ENCODE peak calls at places on chromosomes 12 and 14, in four cellular contexts. Q is coronary artery; D is CD4-positive, alpha-beta T cell; R is GM13976. K is an unnamed sample.

GRCh38 chr12:16606201-16606849 is 363 bp upstream of the LMO3 start:
- DNase-seq in Q (no peak), D (no peak), R (peak; percentile 38), K (peak; percentile 23)

GRCh38 chr12:93223440-93224426 is 154.0 kb upstream of the NUDT4 start:
- DNase-seq in Q (no peak), D (no peak), R (no peak), K (no peak)

GRCh38 chr12:97862072-97862471 is 399.5 kb downstream of the RMST start:
- DNase-seq in Q (no peak), D (no peak), R (no peak), K (no peak)

GRCh38 chr14:79840068-79840467 is 371.2 kb downstream of the DIO2 start:
- DNase-seq in Q (no peak), D (no peak), R (no peak), K (no peak)

GRCh38 chr12:50647031-50647430 is 116.9 kb upstream of the ATF1 start:
- DNase-seq in Q (no peak), D (no peak), R (no peak), K (no peak)

GRCh38 chr12:718756-719138 is 33.6 kb upstream of the WNK1 start:
- DNase-seq in Q (no peak), D (no peak), R (no peak), K (no peak)

GRCh38 chr12:4849024-4849594 is 60.6 kb upstream of the KCNA1 start:
- DNase-seq in Q (no peak), D (no peak), R (peak; percentile 70), K (peak; percentile 48)

GRCh38 chr12:57522887-57523705 is 472 bp downstream of the MBD6 start:
- DNase-seq in Q (peak; percentile 86), D (peak; percentile 36), R (no peak), K (no peak)

GRCh38 chr14:39860837-39861236 is 428.6 kb upstream of the FBXO33 start:
- DNase-seq in Q (no peak), D (no peak), R (no peak), K (no peak)

GRCh38 chr14:67387195-67387594 is 24.8 kb downstream of the PLEK2 start:
- DNase-seq in Q (no peak), D (no peak), R (no peak), K (no peak)

GRCh38 chr12:123530683-123531082 is 2.8 kb downstream of the RILPL1 start:
- DNase-seq in Q (no peak), D (no peak), R (no peak), K (no peak)

GRCh38 chr12:123532808-123533649 is 490 bp downstream of the RILPL1 start:
- DNase-seq in Q (no peak), D (no peak), R (peak; percentile 55), K (no peak)

GRCh38 chr12:123532021-123532420 is 1.5 kb downstream of the RILPL1 start:
- DNase-seq in Q (no peak), D (no peak), R (peak; percentile 46), K (peak; percentile 56)

GRCh38 chr12:123531091-123531490 is 2.4 kb downstream of the RILPL1 start:
- DNase-seq in Q (no peak), D (no peak), R (no peak), K (no peak)

DNA sequence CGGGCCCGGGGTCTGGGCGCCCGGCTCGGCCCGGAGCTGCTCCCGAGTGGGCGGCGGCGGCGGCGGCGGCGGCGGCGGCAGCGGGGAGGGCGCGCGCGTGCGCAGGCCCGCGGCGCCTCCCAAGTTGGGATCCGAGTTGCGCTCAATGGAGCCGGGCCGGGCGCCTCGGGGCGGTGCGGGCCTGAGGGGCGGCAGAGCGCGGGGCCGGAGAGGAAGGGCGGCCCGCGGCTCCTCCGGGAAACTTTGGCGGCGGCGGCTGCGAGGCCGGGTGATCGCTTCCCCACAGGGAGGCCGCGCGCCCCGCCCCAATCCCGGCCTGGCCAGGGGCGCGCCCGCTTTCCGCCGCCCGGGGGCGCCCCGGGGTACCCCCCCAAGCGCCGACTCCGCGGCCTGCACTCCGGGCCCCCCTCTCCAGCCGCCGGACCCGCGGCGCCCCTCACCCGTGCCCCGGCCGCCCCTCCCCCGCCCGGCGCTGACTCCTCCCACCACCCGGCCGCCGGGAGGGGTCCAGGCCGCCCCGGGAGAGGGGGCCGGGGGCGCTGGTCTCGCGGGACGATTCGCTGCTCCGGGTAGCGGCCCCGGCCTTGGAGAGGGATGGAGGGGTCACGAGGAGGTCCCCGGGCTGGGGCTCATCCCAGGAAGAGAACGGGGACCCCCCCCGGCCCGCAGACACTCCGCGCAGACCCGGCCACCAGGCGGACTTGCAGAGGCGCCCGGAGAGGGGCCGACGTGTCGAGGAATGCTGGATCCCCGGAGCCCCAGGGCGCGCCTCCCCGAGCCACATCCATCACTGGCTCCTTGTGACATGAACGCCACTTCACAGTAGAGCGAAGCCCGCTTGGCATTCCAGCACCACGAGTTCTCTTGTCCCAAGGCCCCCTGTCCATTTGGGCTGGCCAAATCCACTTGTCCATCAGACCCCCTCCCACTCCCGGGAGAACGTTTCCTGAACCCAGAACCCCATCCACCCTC is at the start of gene RILPL1:
- DNase-seq in Q (no peak), D (peak; percentile 53), R (peak; percentile 85), K (peak; percentile 91)
- TF ChIP-seq CTCF in Q (no peak), D (peak; percentile 28), R (peak; percentile 50), K (peak; percentile 44)

GRCh38 chr12:124466200-124467128 is 100.9 kb downstream of the NCOR2 start:
- DNase-seq in Q (no peak), D (peak; percentile 92), R (peak; percentile 90), K (peak; percentile 90)
- TF ChIP-seq CTCF in Q (no peak), D (peak; percentile 57), R (peak; percentile 22), K (peak; percentile 17)

DNA sequence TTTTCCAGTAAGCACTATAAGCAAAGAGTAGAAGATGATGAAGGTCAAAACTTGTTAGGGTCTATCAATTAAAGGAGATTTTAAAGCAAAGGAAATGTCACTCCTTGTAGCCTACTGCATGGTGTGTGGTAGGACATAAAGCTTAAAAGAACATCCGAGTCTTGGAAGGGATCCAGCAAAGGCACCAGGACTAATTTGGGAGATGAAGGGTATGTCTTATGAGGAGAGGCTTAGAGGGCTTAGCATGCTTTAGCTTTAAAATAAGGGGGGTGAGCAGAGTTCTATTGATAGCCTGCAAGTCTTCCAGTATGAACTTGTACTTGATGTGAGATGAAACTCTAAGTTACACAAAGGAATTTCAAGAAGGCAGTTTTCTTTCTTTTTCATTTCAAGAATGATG is 11.8 kb upstream of the MYBPC1 start:
- DNase-seq in Q (no peak), D (no peak), R (no peak), K (no peak)
- TF ChIP-seq CTCF in Q (no peak), D (no peak), R (no peak), K (no peak)

GRCh38 chr12:121356657-121357056 is 4.4 kb upstream of the ANAPC5 start:
- DNase-seq in Q (no peak), D (no peak), R (no peak), K (no peak)

GRCh38 chr12:121357331-121357730 is 5.1 kb upstream of the ANAPC5 start:
- DNase-seq in Q (no peak), D (no peak), R (no peak), K (no peak)

GRCh38 chr12:121355818-121356217 is 3.6 kb upstream of the ANAPC5 start:
- DNase-seq in Q (no peak), D (no peak), R (no peak), K (no peak)

GRCh38 chr12:121346747-121347146 is 5.5 kb downstream of the ANAPC5 start:
- DNase-seq in Q (no peak), D (no peak), R (no peak), K (no peak)

GRCh38 chr12:121352053-121353018 is at the start of gene ANAPC5:
- DNase-seq in Q (peak; percentile 98), D (peak; percentile 87), R (peak; percentile 97), K (peak; percentile 93)
- TF ChIP-seq CTCF in Q (no peak), D (peak; percentile 20), R (no peak), K (no peak)

GRCh38 chr14:50191499-50191898 is 39.9 kb downstream of the SOS2 start:
- DNase-seq in Q (no peak), D (no peak), R (no peak), K (no peak)

GRCh38 chr14:50186088-50186487 is 45.3 kb downstream of the SOS2 start:
- DNase-seq in Q (no peak), D (no peak), R (no peak), K (no peak)
- TF ChIP-seq CTCF in Q (no peak), D (no peak), R (no peak), K (no peak)

GRCh38 chr12:6370994-6371754 is 4.2 kb downstream of the SCNN1A start:
- DNase-seq in Q (no peak), D (no peak), R (no peak), K (no peak)
- TF ChIP-seq CTCF in Q (no peak), D (no peak), R (no peak), K (no peak)

GRCh38 chr14:60657609-60657983 is 8.3 kb upstream of the SIX1 start:
- DNase-seq in Q (no peak), D (no peak), R (no peak), K (peak; percentile 30)

GRCh38 chr14:60655114-60655897 is 6.0 kb upstream of the SIX1 start:
- DNase-seq in Q (no peak), D (no peak), R (no peak), K (peak; percentile 31)

GRCh38 chr14:60655898-60656754 is 6.8 kb upstream of the SIX1 start:
- DNase-seq in Q (no peak), D (no peak), R (no peak), K (peak; percentile 31)

GRCh38 chr14:60658116-60658515 is 8.8 kb upstream of the SIX1 start:
- DNase-seq in Q (no peak), D (no peak), R (no peak), K (no peak)

GRCh38 chr14:60656755-60657608 is 7.7 kb upstream of the SIX1 start:
- DNase-seq in Q (no peak), D (no peak), R (peak; percentile 85), K (peak; percentile 89)
- TF ChIP-seq CTCF in Q (no peak), D (no peak), R (peak; percentile 76), K (peak; percentile 58)

GRCh38 chr12:26767116-26767515 is 65.9 kb downstream of the ITPR2 start:
- DNase-seq in Q (no peak), D (no peak), R (no peak), K (no peak)
- TF ChIP-seq CTCF in Q (no peak), D (no peak), R (no peak), K (no peak)

DNA sequence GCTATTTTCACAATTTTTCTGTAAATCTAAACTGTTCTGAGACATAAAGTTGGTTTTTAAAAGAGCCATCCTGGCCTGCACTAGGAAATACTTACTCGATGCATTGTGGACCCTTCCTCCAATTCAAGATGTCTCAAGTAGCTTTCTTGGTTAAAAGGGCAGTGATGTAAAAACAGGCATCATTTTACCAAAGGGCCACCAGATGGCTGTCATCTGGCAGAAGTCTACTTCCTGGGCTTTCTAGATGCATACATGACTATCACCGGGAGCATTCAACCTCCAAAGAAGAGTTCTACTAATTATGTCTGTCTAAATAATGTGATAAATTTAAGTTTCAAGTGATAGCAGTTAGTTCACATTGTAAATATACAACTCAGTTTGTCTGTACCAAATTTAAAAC is 96.8 kb upstream of the FRMD6 start:
- DNase-seq in Q (no peak), D (no peak), R (no peak), K (peak; percentile 21)
- TF ChIP-seq CTCF in Q (no peak), D (no peak), R (no peak), K (no peak)

GRCh38 chr14:50109342-50109741 is 7.0 kb downstream of the VCPKMT start:
- DNase-seq in Q (no peak), D (no peak), R (no peak), K (no peak)
- TF ChIP-seq CTCF in Q (no peak), D (no peak), R (no peak), K (no peak)